ENCODE peak calls at places on chromosomes 6 and 20, in seven cellular contexts. Z, L, H, I, P, B and R are unnamed samples.

GRCh38 chr6:13412639-13413465 is 74.5 kb downstream of the GFOD1 start:
- DNase-seq in Z (no peak), L (no peak), H (no peak), I (no peak), P (no peak), B (no peak), R (no peak)

GRCh38 chr6:149864578-149865535 is 698 bp upstream of the LRP11 start:
- DNase-seq in Z (peak), L (no peak), H (no peak), I (peak), P (no peak), B (peak), R (peak)

GRCh38 chr6:97040355-97040860 is 115.9 kb downstream of the KLHL32 start:
- DNase-seq in Z (no peak), L (no peak), H (no peak), I (no peak), P (no peak), B (no peak), R (no peak)

GRCh38 chr6:112603726-112604125 is 256.6 kb downstream of the RFPL4B start:
- DNase-seq in Z (no peak), L (no peak), H (no peak), I (no peak), P (no peak), B (no peak), R (no peak)

GRCh38 chr6:169160855-169161560 is 92.6 kb downstream of the THBS2 start:
- DNase-seq in Z (no peak), L (no peak), H (no peak), I (no peak), P (no peak), B (no peak), R (no peak)

GRCh38 chr20:1274485-1275313 is 8.6 kb downstream of the SNPH start:
- DNase-seq in Z (no peak), L (no peak), H (no peak), I (no peak), P (no peak), B (no peak), R (no peak)

GRCh38 chr20:58577139-58577806 is 62.1 kb upstream of the APCDD1L start:
- DNase-seq in Z (no peak), L (no peak), H (no peak), I (no peak), P (no peak), B (no peak), R (no peak)

GRCh38 chr6:65627015-65627414 is 80.0 kb downstream of the EYS start:
- DNase-seq in Z (no peak), L (no peak), H (no peak), I (no peak), P (no peak), B (no peak), R (no peak)

GRCh38 chr20:46631212-46631869 is 19.9 kb downstream of the SLC13A3 start:
- DNase-seq in Z (no peak), L (no peak), H (no peak), I (no peak), P (no peak), B (no peak), R (no peak)

GRCh38 chr6:72825265-72825918 is 203.5 kb downstream of the KCNQ5 start:
- DNase-seq in Z (peak), L (peak), H (no peak), I (peak), P (no peak), B (no peak), R (peak)

GRCh38 chr6:163324928-163325784 is 89.4 kb upstream of the QKI start:
- DNase-seq in Z (peak), L (peak), H (no peak), I (peak), P (no peak), B (no peak), R (no peak)

GRCh38 chr6:118748311-118749062 is 97.1 kb upstream of the CEP85L start:
- DNase-seq in Z (peak), L (peak), H (no peak), I (peak), P (no peak), B (no peak), R (peak)

GRCh38 chr6:158500016-158500735 is 59.7 kb upstream of the TMEM181 start:
- DNase-seq in Z (no peak), L (no peak), H (no peak), I (peak), P (no peak), B (no peak), R (no peak)

GRCh38 chr6:6659600-6660327 is 71.2 kb downstream of the LY86 start:
- DNase-seq in Z (no peak), L (no peak), H (no peak), I (no peak), P (no peak), B (no peak), R (no peak)

GRCh38 chr6:36358235-36358915 is 21.7 kb upstream of the BNIP5 start:
- DNase-seq in Z (peak), L (no peak), H (no peak), I (no peak), P (no peak), B (no peak), R (peak)

GRCh38 chr6:159916752-159917151 is 26.0 kb downstream of the MAS1 start:
- DNase-seq in Z (no peak), L (no peak), H (no peak), I (no peak), P (no peak), B (no peak), R (no peak)

GRCh38 chr6:89682991-89683390 is 44.4 kb upstream of the LYRM2 start:
- DNase-seq in Z (no peak), L (no peak), H (no peak), I (no peak), P (no peak), B (no peak), R (no peak)

GRCh38 chr20:50456452-50457324 is 53.5 kb upstream of the PTPN1 start:
- DNase-seq in Z (no peak), L (no peak), H (no peak), I (no peak), P (no peak), B (no peak), R (no peak)

GRCh38 chr6:154447929-154448328 is 62.6 kb downstream of the CNKSR3 start:
- DNase-seq in Z (no peak), L (no peak), H (no peak), I (no peak), P (no peak), B (no peak), R (no peak)

GRCh38 chr6:157449610-157450009 is 68.6 kb downstream of the ZDHHC14 start:
- DNase-seq in Z (peak), L (no peak), H (no peak), I (no peak), P (no peak), B (no peak), R (no peak)

GRCh38 chr20:14879020-14879697 is 541.7 kb upstream of the FLRT3 start:
- DNase-seq in Z (peak), L (peak), H (no peak), I (no peak), P (no peak), B (no peak), R (no peak)

GRCh38 chr20:48676125-48676524 is 151.7 kb downstream of the PREX1 start:
- DNase-seq in Z (no peak), L (no peak), H (no peak), I (no peak), P (no peak), B (no peak), R (no peak)

GRCh38 chr6:75986935-75987334 is 85.5 kb downstream of the IMPG1 start:
- DNase-seq in Z (no peak), L (no peak), H (no peak), I (no peak), P (no peak), B (no peak), R (no peak)

GRCh38 chr6:127022297-127022696 is 96.2 kb upstream of the RSPO3 start:
- DNase-seq in Z (peak), L (no peak), H (peak), I (peak), P (no peak), B (no peak), R (no peak)

GRCh38 chr6:144415835-144416237 is 130.7 kb downstream of the UTRN start:
- DNase-seq in Z (no peak), L (no peak), H (no peak), I (no peak), P (no peak), B (no peak), R (no peak)

GRCh38 chr6:135006386-135006914 is 48.2 kb downstream of the HBS1L start:
- DNase-seq in Z (no peak), L (no peak), H (no peak), I (peak), P (no peak), B (no peak), R (no peak)